ENCODE peak calls at places on chromosomes 4 and X, in nine cellular contexts. U is posterior cingulate gyrus, P is ACHN, R is HepG2, Z is neuronal stem cell, K is NCI-H69, J is NT2/D1, S is WERI-Rb-1, D is NCI-H2029. H is an unnamed sample.

GRCh38 chr4:70901607-70901983 is 574 bp upstream of the MOB1B start:
- DNase-seq in U (no peak), P (no peak), R (peak), Z (no peak), K (no peak), J (no peak), S (no peak), D (no peak), H (no peak)

GRCh38 chr4:107666134-107666533 is 53.9 kb downstream of the PAPSS1 start:
- DNase-seq in U (no peak), P (peak), R (peak), Z (no peak), K (peak), J (no peak), S (no peak), D (no peak), H (no peak)

GRCh38 chr4:89640620-89641366 is 196.2 kb downstream of the SNCA start:
- DNase-seq in U (peak), P (peak), R (peak), Z (peak), K (peak), J (peak), S (peak), D (no peak), H (no peak)

GRCh38 chrX:110732274-110732673 is 63.3 kb downstream of the CHRDL1 start:
- DNase-seq in U (no peak), P (no peak), R (no peak), Z (no peak), K (no peak), J (no peak), S (peak), D (no peak), H (no peak)

GRCh38 chr4:26344901-26345300 is 24.1 kb downstream of the RBPJ start:
- DNase-seq in U (no peak), P (no peak), R (no peak), Z (no peak), K (no peak), J (no peak), S (no peak), D (no peak), H (no peak)

GRCh38 chr4:10567766-10568165 is 110.5 kb upstream of the ZNF518B start:
- DNase-seq in U (no peak), P (no peak), R (no peak), Z (no peak), K (no peak), J (no peak), S (no peak), D (no peak), H (no peak)

GRCh38 chr4:70778888-70779422 is 57.2 kb downstream of the RUFY3 start:
- DNase-seq in U (no peak), P (no peak), R (no peak), Z (no peak), K (no peak), J (no peak), S (no peak), D (peak), H (no peak)

GRCh38 chr4:113437124-113437523 is 324.4 kb downstream of the CAMK2D start:
- DNase-seq in U (no peak), P (no peak), R (no peak), Z (no peak), K (peak), J (no peak), S (no peak), D (no peak), H (no peak)

GRCh38 chrX:149937881-149938426 is 337 bp downstream of the EOLA2 start:
- DNase-seq in U (no peak), P (peak), R (no peak), Z (no peak), K (peak), J (no peak), S (peak), D (no peak), H (peak)

GRCh38 chrX:46573331-46573895 is at the start of gene CHST7:
- DNase-seq in U (peak), P (peak), R (peak), Z (peak), K (peak), J (no peak), S (peak), D (peak), H (peak)

GRCh38 chrX:44218465-44218864 is 125.0 kb downstream of the EFHC2 start:
- DNase-seq in U (no peak), P (no peak), R (no peak), Z (no peak), K (no peak), J (no peak), S (no peak), D (no peak), H (no peak)

GRCh38 chr4:40289366-40290188 is 45.6 kb upstream of the CHRNA9 start:
- DNase-seq in U (no peak), P (no peak), R (no peak), Z (no peak), K (peak), J (no peak), S (no peak), D (no peak), H (no peak)

GRCh38 chr4:2800691-2801596 is 8.1 kb downstream of the SH3BP2 start:
- DNase-seq in U (peak), P (no peak), R (peak), Z (peak), K (no peak), J (no peak), S (peak), D (no peak), H (no peak)

GRCh38 chr4:1336079-1336478 is 10.9 kb upstream of the UVSSA start:
- DNase-seq in U (no peak), P (no peak), R (peak), Z (no peak), K (no peak), J (no peak), S (no peak), D (no peak), H (no peak)

GRCh38 chr4:3481113-3481531 is 18.0 kb downstream of the DOK7 start:
- DNase-seq in U (no peak), P (no peak), R (no peak), Z (peak), K (peak), J (peak), S (no peak), D (no peak), H (no peak)

GRCh38 chr4:109350121-109350520 is 47.7 kb upstream of the COL25A1 start:
- DNase-seq in U (no peak), P (no peak), R (no peak), Z (no peak), K (no peak), J (no peak), S (no peak), D (no peak), H (no peak)

GRCh38 chrX:120309873-120310730 is 1.2 kb downstream of the TMEM255A start:
- DNase-seq in U (no peak), P (peak), R (no peak), Z (peak), K (peak), J (peak), S (no peak), D (no peak), H (no peak)

GRCh38 chrX:154374361-154375155 is at the start of gene FLNA:
- DNase-seq in U (no peak), P (no peak), R (no peak), Z (no peak), K (peak), J (no peak), S (peak), D (no peak), H (no peak)

GRCh38 chrX:40310016-40310415 is 212.3 kb upstream of the BCOR start:
- DNase-seq in U (no peak), P (no peak), R (no peak), Z (no peak), K (no peak), J (no peak), S (no peak), D (no peak), H (no peak)

GRCh38 chr4:79987401-79987800 is 85.6 kb downstream of the ANTXR2 start:
- DNase-seq in U (no peak), P (no peak), R (no peak), Z (no peak), K (no peak), J (no peak), S (no peak), D (no peak), H (no peak)

GRCh38 chr4:185941476-185941875 is 127.5 kb upstream of the TLR3 start:
- DNase-seq in U (no peak), P (no peak), R (no peak), Z (no peak), K (no peak), J (no peak), S (no peak), D (no peak), H (no peak)

H was measured in activated CD4-positive, alpha-beta T cell treated with anti-CD3 and anti-CD28 coated beads, Interleukin-2, amount 50 U/mL, for 1 hour.